ENCODE peak calls at places on chromosomes 1 and 21, in nine cellular contexts. One of them, this sample, is unnamed.
A peak's percentile ranks its signal among the peaks of the same experiment; 100 is the strongest.

GRCh38 chr21:19340303-19340702 is 936.7 kb upstream of the TMPRSS15 start:
- DNase-seq in neuronal stem cell: no peak
- DNase-seq in colonic mucosa: no peak
- DNase-seq in AG04450: no peak
- DNase-seq in A549: no peak
- DNase-seq in CD8-positive, alpha-beta T cell: no peak
- DNase-seq in SK-N-SH: no peak
- DNase-seq in tibial artery: no peak
- DNase-seq in endodermal cell: no peak
- DNase-seq in this sample: no peak

GRCh38 chr1:2452583-2453315 is 23.3 kb upstream of the PLCH2 start:
- DNase-seq in neuronal stem cell: no peak
- DNase-seq in colonic mucosa: no peak
- DNase-seq in AG04450: no peak
- DNase-seq in A549: peak; percentile 46
- DNase-seq in CD8-positive, alpha-beta T cell: no peak
- DNase-seq in SK-N-SH: no peak
- DNase-seq in tibial artery: no peak
- DNase-seq in endodermal cell: no peak
- DNase-seq in this sample: no peak

GRCh38 chr1:116710326-116711060 is 43.0 kb upstream of the IGSF3 start:
- DNase-seq in neuronal stem cell: no peak
- DNase-seq in colonic mucosa: no peak
- DNase-seq in AG04450: no peak
- DNase-seq in A549: no peak
- DNase-seq in CD8-positive, alpha-beta T cell: no peak
- DNase-seq in SK-N-SH: no peak
- DNase-seq in tibial artery: no peak
- DNase-seq in endodermal cell: peak; percentile 29
- DNase-seq in this sample: no peak

GRCh38 chr1:197439708-197440107 is 171.7 kb downstream of the CRB1 start:
- DNase-seq in neuronal stem cell: no peak
- DNase-seq in colonic mucosa: no peak
- DNase-seq in AG04450: no peak
- DNase-seq in A549: no peak
- DNase-seq in CD8-positive, alpha-beta T cell: no peak
- DNase-seq in SK-N-SH: no peak
- DNase-seq in tibial artery: no peak
- DNase-seq in endodermal cell: no peak
- DNase-seq in this sample: no peak

GRCh38 chr21:26366781-26367180 is 196.2 kb upstream of the APP start:
- DNase-seq in neuronal stem cell: no peak
- DNase-seq in colonic mucosa: no peak
- DNase-seq in AG04450: no peak
- DNase-seq in A549: no peak
- DNase-seq in CD8-positive, alpha-beta T cell: no peak
- DNase-seq in SK-N-SH: no peak
- DNase-seq in tibial artery: no peak
- DNase-seq in endodermal cell: no peak
- DNase-seq in this sample: no peak

GRCh38 chr1:63262148-63262770 is 60.1 kb upstream of the FOXD3 start:
- DNase-seq in neuronal stem cell: no peak
- DNase-seq in colonic mucosa: no peak
- DNase-seq in AG04450: no peak
- DNase-seq in A549: no peak
- DNase-seq in CD8-positive, alpha-beta T cell: no peak
- DNase-seq in SK-N-SH: no peak
- DNase-seq in tibial artery: no peak
- DNase-seq in endodermal cell: no peak
- DNase-seq in this sample: no peak

GRCh38 chr1:21308847-21309652 is 18.8 kb upstream of the ECE1 start:
- DNase-seq in neuronal stem cell: no peak
- DNase-seq in colonic mucosa: no peak
- DNase-seq in AG04450: no peak
- DNase-seq in A549: no peak
- DNase-seq in CD8-positive, alpha-beta T cell: no peak
- DNase-seq in SK-N-SH: peak; percentile 60
- DNase-seq in tibial artery: no peak
- DNase-seq in endodermal cell: peak; percentile 79
- DNase-seq in this sample: no peak

GRCh38 chr1:192516776-192517297 is 58.7 kb upstream of the RGS1 start:
- DNase-seq in neuronal stem cell: no peak
- DNase-seq in colonic mucosa: peak; percentile 30
- DNase-seq in AG04450: no peak
- DNase-seq in A549: no peak
- DNase-seq in CD8-positive, alpha-beta T cell: peak; percentile 55
- DNase-seq in SK-N-SH: no peak
- DNase-seq in tibial artery: no peak
- DNase-seq in endodermal cell: no peak
- DNase-seq in this sample: peak; percentile 76

GRCh38 chr1:235199441-235199840 is 38.4 kb upstream of the RBM34 start:
- DNase-seq in neuronal stem cell: peak; percentile 39
- DNase-seq in colonic mucosa: no peak
- DNase-seq in AG04450: no peak
- DNase-seq in A549: peak; percentile 28
- DNase-seq in CD8-positive, alpha-beta T cell: no peak
- DNase-seq in SK-N-SH: peak; percentile 23
- DNase-seq in tibial artery: no peak
- DNase-seq in endodermal cell: peak; percentile 84
- DNase-seq in this sample: peak; percentile 4

GRCh38 chr1:159854101-159854692 is 8.3 kb downstream of the VSIG8 start:
- DNase-seq in neuronal stem cell: peak; percentile 45
- DNase-seq in colonic mucosa: peak; percentile 90
- DNase-seq in AG04450: no peak
- DNase-seq in A549: peak; percentile 69
- DNase-seq in CD8-positive, alpha-beta T cell: peak; percentile 25
- DNase-seq in SK-N-SH: peak; percentile 72
- DNase-seq in tibial artery: peak; percentile 87
- DNase-seq in endodermal cell: peak; percentile 81
- DNase-seq in this sample: peak; percentile 86

GRCh38 chr1:220879509-220880366 is 495 bp downstream of the HLX start:
- DNase-seq in neuronal stem cell: no peak
- DNase-seq in colonic mucosa: no peak
- DNase-seq in AG04450: no peak
- DNase-seq in A549: peak; percentile 30
- DNase-seq in CD8-positive, alpha-beta T cell: no peak
- DNase-seq in SK-N-SH: peak; percentile 90
- DNase-seq in tibial artery: no peak
- DNase-seq in endodermal cell: peak; percentile 79
- DNase-seq in this sample: no peak

GRCh38 chr1:98794196-98794886 is 132.8 kb downstream of the SNX7 start:
- DNase-seq in neuronal stem cell: peak; percentile 52
- DNase-seq in colonic mucosa: peak; percentile 52
- DNase-seq in AG04450: peak; percentile 48
- DNase-seq in A549: peak; percentile 56
- DNase-seq in CD8-positive, alpha-beta T cell: peak; percentile 52
- DNase-seq in SK-N-SH: peak; percentile 54
- DNase-seq in tibial artery: peak; percentile 23
- DNase-seq in endodermal cell: peak; percentile 80
- DNase-seq in this sample: peak; percentile 67

GRCh38 chr1:60149254-60149653 is 75.7 kb upstream of the C1orf87 start:
- DNase-seq in neuronal stem cell: no peak
- DNase-seq in colonic mucosa: peak; percentile 72
- DNase-seq in AG04450: no peak
- DNase-seq in A549: no peak
- DNase-seq in CD8-positive, alpha-beta T cell: no peak
- DNase-seq in SK-N-SH: peak; percentile 14
- DNase-seq in tibial artery: peak; percentile 66
- DNase-seq in endodermal cell: peak; percentile 51
- DNase-seq in this sample: peak; percentile 20

GRCh38 chr1:205142105-205142475 is 20.3 kb upstream of the RBBP5 start:
- DNase-seq in neuronal stem cell: no peak
- DNase-seq in colonic mucosa: no peak
- DNase-seq in AG04450: no peak
- DNase-seq in A549: no peak
- DNase-seq in CD8-positive, alpha-beta T cell: no peak
- DNase-seq in SK-N-SH: no peak
- DNase-seq in tibial artery: no peak
- DNase-seq in endodermal cell: no peak
- DNase-seq in this sample: no peak

GRCh38 chr21:31429500-31429899 is 85.4 kb upstream of the TIAM1 start:
- DNase-seq in neuronal stem cell: no peak
- DNase-seq in colonic mucosa: no peak
- DNase-seq in AG04450: no peak
- DNase-seq in A549: no peak
- DNase-seq in CD8-positive, alpha-beta T cell: no peak
- DNase-seq in SK-N-SH: no peak
- DNase-seq in tibial artery: no peak
- DNase-seq in endodermal cell: no peak
- DNase-seq in this sample: no peak

GRCh38 chr21:45152265-45152746 is 77.9 kb downstream of the ADARB1 start:
- DNase-seq in neuronal stem cell: no peak
- DNase-seq in colonic mucosa: peak; percentile 19
- DNase-seq in AG04450: no peak
- DNase-seq in A549: no peak
- DNase-seq in CD8-positive, alpha-beta T cell: peak; percentile 73
- DNase-seq in SK-N-SH: no peak
- DNase-seq in tibial artery: no peak
- DNase-seq in endodermal cell: peak; percentile 84
- DNase-seq in this sample: peak; percentile 66

GRCh38 chr1:207251066-207251465 is 70.4 kb upstream of the CD55 start:
- DNase-seq in neuronal stem cell: no peak
- DNase-seq in colonic mucosa: no peak
- DNase-seq in AG04450: no peak
- DNase-seq in A549: no peak
- DNase-seq in CD8-positive, alpha-beta T cell: no peak
- DNase-seq in SK-N-SH: no peak
- DNase-seq in tibial artery: no peak
- DNase-seq in endodermal cell: no peak
- DNase-seq in this sample: no peak

GRCh38 chr1:17170571-17170970 is 34.4 kb upstream of the PADI1 start:
- DNase-seq in neuronal stem cell: no peak
- DNase-seq in colonic mucosa: no peak
- DNase-seq in AG04450: peak; percentile 44
- DNase-seq in A549: no peak
- DNase-seq in CD8-positive, alpha-beta T cell: no peak
- DNase-seq in SK-N-SH: no peak
- DNase-seq in tibial artery: no peak
- DNase-seq in endodermal cell: no peak
- DNase-seq in this sample: no peak
- H3K27ac ChIP-seq in neuronal stem cell: no peak overlapping the region
- H3K27ac ChIP-seq in colonic mucosa: no peak overlapping the region
- H3K27ac ChIP-seq in AG04450: peak overlapping the region; percentile 71
- H3K27ac ChIP-seq in A549: peak overlapping the region; percentile 88
- H3K27ac ChIP-seq in CD8-positive, alpha-beta T cell: no peak overlapping the region
- H3K27ac ChIP-seq in SK-N-SH: no peak overlapping the region
- H3K27ac ChIP-seq in tibial artery: no peak overlapping the region
- H3K27ac ChIP-seq in endodermal cell: no peak overlapping the region
- H3K27ac ChIP-seq in this sample: no peak overlapping the region

GRCh38 chr1:240092301-240093119 is 827 bp downstream of the FMN2 start:
- DNase-seq in neuronal stem cell: peak; percentile 44
- DNase-seq in colonic mucosa: peak; percentile 23
- DNase-seq in AG04450: peak; percentile 33
- DNase-seq in A549: peak; percentile 73
- DNase-seq in CD8-positive, alpha-beta T cell: no peak
- DNase-seq in SK-N-SH: peak; percentile 88
- DNase-seq in tibial artery: no peak
- DNase-seq in endodermal cell: peak; percentile 80
- DNase-seq in this sample: no peak

GRCh38 chr1:240091614-240092300 is at the start of gene FMN2:
- DNase-seq in neuronal stem cell: peak; percentile 67
- DNase-seq in colonic mucosa: peak; percentile 22
- DNase-seq in AG04450: no peak
- DNase-seq in A549: peak; percentile 72
- DNase-seq in CD8-positive, alpha-beta T cell: no peak
- DNase-seq in SK-N-SH: peak; percentile 94
- DNase-seq in tibial artery: no peak
- DNase-seq in endodermal cell: peak; percentile 88
- DNase-seq in this sample: no peak

GRCh38 chr1:240091201-240091600 is 482 bp upstream of the FMN2 start:
- DNase-seq in neuronal stem cell: no peak
- DNase-seq in colonic mucosa: no peak
- DNase-seq in AG04450: no peak
- DNase-seq in A549: no peak
- DNase-seq in CD8-positive, alpha-beta T cell: no peak
- DNase-seq in SK-N-SH: no peak
- DNase-seq in tibial artery: no peak
- DNase-seq in endodermal cell: no peak
- DNase-seq in this sample: no peak

GRCh38 chr1:240093120-240093961 is 1.7 kb downstream of the FMN2 start:
- DNase-seq in neuronal stem cell: peak; percentile 33
- DNase-seq in colonic mucosa: no peak
- DNase-seq in AG04450: no peak
- DNase-seq in A549: peak; percentile 31
- DNase-seq in CD8-positive, alpha-beta T cell: no peak
- DNase-seq in SK-N-SH: peak; percentile 79
- DNase-seq in tibial artery: no peak
- DNase-seq in endodermal cell: peak; percentile 85
- DNase-seq in this sample: no peak

GRCh38 chr1:240094043-240094722 is 2.5 kb downstream of the FMN2 start:
- DNase-seq in neuronal stem cell: no peak
- DNase-seq in colonic mucosa: no peak
- DNase-seq in AG04450: no peak
- DNase-seq in A549: no peak
- DNase-seq in CD8-positive, alpha-beta T cell: no peak
- DNase-seq in SK-N-SH: peak; percentile 53
- DNase-seq in tibial artery: no peak
- DNase-seq in endodermal cell: no peak
- DNase-seq in this sample: no peak
- H3K4me3 ChIP-seq in neuronal stem cell: no peak overlapping the region
- H3K4me3 ChIP-seq in colonic mucosa: no peak overlapping the region
- H3K4me3 ChIP-seq in AG04450: peak overlapping the region; percentile 76
- H3K4me3 ChIP-seq in A549: no peak overlapping the region
- H3K4me3 ChIP-seq in CD8-positive, alpha-beta T cell: no peak overlapping the region
- H3K4me3 ChIP-seq in SK-N-SH: peak overlapping the region; percentile 89
- H3K4me3 ChIP-seq in tibial artery: no peak overlapping the region
- H3K4me3 ChIP-seq in endodermal cell: peak overlapping the region; percentile 90
- H3K4me3 ChIP-seq in this sample: no peak overlapping the region

DNA sequence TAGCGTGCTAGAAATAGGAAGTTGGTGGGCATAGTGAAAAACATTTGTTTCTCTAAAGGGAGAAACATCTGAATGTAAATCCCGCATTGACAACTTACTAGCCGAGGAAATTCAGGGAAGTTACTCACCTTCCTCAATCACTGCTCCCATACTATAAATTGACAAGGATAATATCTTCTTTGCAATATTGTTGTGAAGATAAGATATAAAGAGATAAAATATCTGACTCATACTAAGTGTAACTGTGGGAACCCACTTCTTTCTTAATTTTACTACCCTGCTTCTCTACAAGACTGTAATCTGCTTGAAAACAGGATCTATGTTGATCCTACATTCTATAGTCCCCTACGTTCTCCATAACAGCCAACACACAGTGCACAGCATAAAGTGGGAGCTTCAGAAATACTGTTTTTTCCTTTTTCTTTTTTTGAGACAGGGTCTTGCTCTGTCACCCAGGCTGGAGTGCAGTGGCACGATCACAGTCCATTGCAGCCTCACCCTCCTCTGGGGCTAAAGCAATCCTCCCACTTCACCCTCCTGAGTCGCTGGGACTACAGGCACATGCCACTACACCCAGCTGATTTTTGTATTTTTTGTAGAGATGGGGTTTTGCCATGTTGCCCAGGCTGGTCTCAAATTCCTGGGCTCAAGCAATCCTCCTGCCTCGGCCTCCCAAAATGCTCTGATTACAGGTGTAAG is 57.4 kb upstream of the C1orf21 start:
- DNase-seq in neuronal stem cell: no peak
- DNase-seq in colonic mucosa: no peak
- DNase-seq in AG04450: no peak
- DNase-seq in A549: no peak
- DNase-seq in CD8-positive, alpha-beta T cell: no peak
- DNase-seq in SK-N-SH: no peak
- DNase-seq in tibial artery: no peak
- DNase-seq in endodermal cell: no peak
- DNase-seq in this sample: peak; percentile 36
- H3K9me3 ChIP-seq in neuronal stem cell: peaks cover 6% of the 10 kb centered on the region
- H3K9me3 ChIP-seq in colonic mucosa: no peaks in the 10 kb centered on the region
- H3K9me3 ChIP-seq in AG04450: no peaks in the 10 kb centered on the region
- H3K9me3 ChIP-seq in A549: no peaks in the 10 kb centered on the region
- H3K9me3 ChIP-seq in CD8-positive, alpha-beta T cell: no peaks in the 10 kb centered on the region
- H3K9me3 ChIP-seq in SK-N-SH: no peaks in the 10 kb centered on the region
- H3K9me3 ChIP-seq in tibial artery: no peaks in the 10 kb centered on the region
- H3K9me3 ChIP-seq in endodermal cell: peaks cover 14% of the 10 kb centered on the region
- H3K9me3 ChIP-seq in this sample: no peaks in the 10 kb centered on the region

GRCh38 chr1:150008699-150009098 is 1.8 kb downstream of the OTUD7B start:
- DNase-seq in neuronal stem cell: no peak
- DNase-seq in colonic mucosa: no peak
- DNase-seq in AG04450: no peak
- DNase-seq in A549: no peak
- DNase-seq in CD8-positive, alpha-beta T cell: no peak
- DNase-seq in SK-N-SH: no peak
- DNase-seq in tibial artery: no peak
- DNase-seq in endodermal cell: no peak
- DNase-seq in this sample: peak; percentile 14
- H3K27ac ChIP-seq in neuronal stem cell: no peak overlapping the region
- H3K27ac ChIP-seq in colonic mucosa: no peak overlapping the region
- H3K27ac ChIP-seq in AG04450: no peak overlapping the region
- H3K27ac ChIP-seq in A549: peak overlapping the region; percentile 96
- H3K27ac ChIP-seq in CD8-positive, alpha-beta T cell: no peak overlapping the region
- H3K27ac ChIP-seq in SK-N-SH: peak overlapping the region; percentile 98
- H3K27ac ChIP-seq in tibial artery: peak overlapping the region; percentile 98
- H3K27ac ChIP-seq in endodermal cell: no peak overlapping the region
- H3K27ac ChIP-seq in this sample: no peak overlapping the region

This sample was measured in small intestine.